ENCODE peak calls at places on chromosomes 4 and X, in ten cellular contexts. Z, H, V, Y, D, K, P, U, N and M are unnamed samples.

GRCh38 chr4:123477804-123478209 is 81.2 kb downstream of the SPRY1 start:
- ATAC-seq in Z (peak), H (peak), V (peak), Y (peak), D (no peak), K (peak), P (no peak), U (peak), N (no peak), M (no peak)

GRCh38 chr4:98626350-98626749 is 32.1 kb downstream of the TSPAN5 start:
- ATAC-seq in Z (peak), H (peak), V (peak), Y (peak), D (peak), K (no peak), P (peak), U (no peak), N (peak), M (peak)

GRCh38 chr4:70297581-70297980 is 37.2 kb upstream of the CABS1 start:
- ATAC-seq in Z (no peak), H (no peak), V (no peak), Y (no peak), D (no peak), K (no peak), P (no peak), U (no peak), N (no peak), M (no peak)

GRCh38 chrX:6371353-6371752 is 142.7 kb upstream of the NLGN4X start:
- ATAC-seq in Z (no peak), H (no peak), V (no peak), Y (no peak), D (no peak), K (no peak), P (no peak), U (no peak), N (no peak), M (no peak)

GRCh38 chrX:107199491-107199890 is 6.7 kb downstream of the NUP62CL start:
- ATAC-seq in Z (no peak), H (no peak), V (no peak), Y (no peak), D (no peak), K (no peak), P (no peak), U (no peak), N (no peak), M (no peak)

GRCh38 chr4:52560844-52561280 is 98.2 kb downstream of the USP46 start:
- ATAC-seq in Z (no peak), H (no peak), V (no peak), Y (no peak), D (peak), K (no peak), P (peak), U (no peak), N (peak), M (no peak)

GRCh38 chrX:1534321-1535168 is 2.4 kb downstream of the P2RY8 start:
- ATAC-seq in Z (peak), H (peak), V (peak), Y (peak), D (no peak), K (peak), P (no peak), U (peak), N (no peak), M (no peak)

GRCh38 chr4:168587326-168588125 is 90.7 kb downstream of the PALLD start:
- ATAC-seq in Z (no peak), H (peak), V (peak), Y (peak), D (peak), K (no peak), P (peak), U (no peak), N (peak), M (peak)

GRCh38 chr4:107719211-107719926 is 665 bp downstream of the PAPSS1 start:
- ATAC-seq in Z (peak), H (peak), V (no peak), Y (peak), D (peak), K (no peak), P (no peak), U (peak), N (peak), M (peak)

GRCh38 chr4:168724960-168725359 is 228.1 kb downstream of the PALLD start:
- ATAC-seq in Z (peak), H (no peak), V (no peak), Y (no peak), D (peak), K (no peak), P (no peak), U (no peak), N (peak), M (no peak)

GRCh38 chr4:159250751-159251325 is 148.0 kb downstream of the RAPGEF2 start:
- ATAC-seq in Z (no peak), H (no peak), V (peak), Y (no peak), D (no peak), K (no peak), P (peak), U (no peak), N (no peak), M (no peak)

GRCh38 chr4:122914938-122915337 is 7.5 kb downstream of the NUDT6 start:
- ATAC-seq in Z (no peak), H (no peak), V (no peak), Y (no peak), D (peak), K (no peak), P (no peak), U (no peak), N (peak), M (peak)

GRCh38 chr4:40325406-40326019 is 9.6 kb upstream of the CHRNA9 start:
- ATAC-seq in Z (peak), H (peak), V (peak), Y (peak), D (peak), K (peak), P (peak), U (peak), N (peak), M (peak)